ENCODE peak calls at places on chromosome 1, in ten cellular contexts. N is sciatic nerve; R is NCI-H748 treated with DMSO at 0.1 percent for 48 hours; U is kidney tubule cell; W is activated T-cell treated with anti-CD3 and anti-CD28 coated beads for 1 hour; V is H9; C is HuH-7.5; H is SIG-M5; F is stimulated activated CD8-positive, alpha-beta memory T cell treated with anti-CD3 and anti-CD28 coated beads, Interleukin-4, amount 100 ng/mL, for 1 hour; B is PC-3. X is an unnamed sample.

GRCh38 chr1:120179420-120180348 is 3.4 kb upstream of the SEC22B start:
- DNase-seq in N (no peak), V (peak), F (no peak), H (no peak), U (peak), C (no peak), W (no peak), R (no peak), B (peak), X (peak)

GRCh38 chr1:116764906-116765862 is 11.0 kb downstream of the CD2 start:
- DNase-seq in U (no peak), W (no peak), R (no peak), V (no peak), C (no peak), N (no peak), B (no peak), F (no peak), H (no peak), X (peak)

GRCh38 chr1:108643492-108644333 is 17.2 kb downstream of the HENMT1 start:
- DNase-seq in U (peak), N (peak), W (peak), B (peak), H (no peak), R (peak), C (peak), F (no peak), V (no peak), X (no peak)

GRCh38 chr1:53944469-53945182 is 873 bp downstream of the IFT25 start:
- DNase-seq in V (peak), C (no peak), B (no peak), F (no peak), U (peak), R (no peak), N (no peak), W (no peak), H (no peak), X (peak)

GRCh38 chr1:207903053-207903452 is 7.9 kb downstream of the CD34 start:
- DNase-seq in F (no peak), N (no peak), U (no peak), B (no peak), V (no peak), W (no peak), H (no peak), C (no peak), R (no peak), X (no peak)

GRCh38 chr1:89723863-89724262 is 90.9 kb downstream of the LRRC8C start:
- DNase-seq in H (no peak), N (no peak), B (no peak), V (no peak), W (no peak), U (no peak), F (no peak), R (no peak), C (no peak), X (no peak)

GRCh38 chr1:165563551-165563950 is 19.8 kb downstream of the LRRC52 start:
- DNase-seq in V (no peak), N (no peak), B (no peak), R (no peak), H (no peak), F (no peak), C (no peak), W (no peak), U (no peak), X (no peak)

GRCh38 chr1:113684153-113684541 is 75.1 kb downstream of the PHTF1 start:
- DNase-seq in C (no peak), N (peak), B (no peak), R (no peak), U (no peak), W (no peak), V (no peak), H (no peak), F (no peak), X (no peak)

GRCh38 chr1:9867408-9868243 is 42.4 kb downstream of the CTNNBIP1 start:
- DNase-seq in V (peak), H (no peak), C (peak), U (peak), R (peak), B (peak), F (peak), W (peak), N (peak), X (peak)

GRCh38 chr1:18868801-18869424 is 9.5 kb upstream of the TAS1R2 start:
- DNase-seq in N (no peak), U (no peak), V (no peak), F (no peak), R (no peak), W (no peak), B (no peak), H (no peak), C (no peak), X (no peak)

GRCh38 chr1:169941982-169942830 is 48.5 kb upstream of the SCYL3 start:
- DNase-seq in H (no peak), W (no peak), R (no peak), F (no peak), U (no peak), C (no peak), B (peak), V (no peak), N (no peak), X (no peak)

GRCh38 chr1:228289239-228289849 is 81.5 kb downstream of the OBSCN start:
- DNase-seq in N (no peak), F (no peak), B (no peak), V (no peak), R (no peak), W (no peak), C (no peak), H (no peak), U (no peak), X (no peak)

GRCh38 chr1:17852383-17852782 is 97.2 kb downstream of the ACTL8 start:
- DNase-seq in H (no peak), B (no peak), R (no peak), C (no peak), F (no peak), W (no peak), V (no peak), U (no peak), N (no peak), X (no peak)

GRCh38 chr1:106232128-106232527 is 824.3 kb upstream of the PRMT6 start:
- DNase-seq in R (no peak), U (no peak), N (no peak), B (peak), V (no peak), H (no peak), F (no peak), W (no peak), C (no peak), X (peak)

GRCh38 chr1:50780797-50781196 is 179.3 kb downstream of the FAF1 start:
- DNase-seq in B (no peak), U (no peak), N (no peak), W (no peak), F (no peak), R (no peak), H (no peak), V (no peak), C (no peak), X (no peak)

GRCh38 chr1:245537992-245538391 is 383.2 kb downstream of the KIF26B start:
- DNase-seq in H (no peak), W (no peak), N (no peak), R (no peak), C (no peak), B (no peak), F (no peak), U (peak), V (no peak), X (peak)

GRCh38 chr1:185363205-185363604 is 46.2 kb upstream of the IVNS1ABP start:
- DNase-seq in F (no peak), N (no peak), B (no peak), V (no peak), U (no peak), H (no peak), C (no peak), R (no peak), W (no peak), X (no peak)

GRCh38 chr1:1910651-1911389 is 4.2 kb upstream of the CALML6 start:
- DNase-seq in N (peak), B (no peak), V (peak), C (no peak), H (no peak), W (no peak), R (no peak), U (no peak), F (no peak), X (peak)

GRCh38 chr1:61241411-61241838 is 159.1 kb downstream of the NFIA start:
- DNase-seq in W (no peak), C (no peak), N (no peak), F (no peak), U (peak), R (no peak), V (no peak), H (no peak), B (peak), X (no peak)

GRCh38 chr1:46180082-46180616 is 3.9 kb upstream of the P3R3URF start:
- DNase-seq in C (no peak), H (no peak), W (no peak), U (peak), B (peak), V (peak), R (peak), N (no peak), F (no peak), X (peak)

GRCh38 chr1:159054427-159054826 is 22.1 kb downstream of the AIM2 start:
- DNase-seq in V (no peak), H (no peak), N (no peak), W (no peak), R (no peak), B (no peak), U (peak), F (no peak), C (no peak), X (no peak)

GRCh38 chr1:109722920-109723319 is 10.9 kb downstream of the GSTM5 start:
- DNase-seq in W (no peak), B (no peak), F (no peak), H (no peak), C (no peak), V (no peak), U (no peak), R (no peak), N (no peak), X (no peak)